ENCODE peak calls at places on chromosomes 6 and 20, in six cellular contexts. One of them, this sample, is unnamed.

GRCh38 chr6:25279748-25280616 is 808 bp downstream of the CARMIL1 start:
- DNase-seq in NCI-H2107: no peak
- DNase-seq in cardiac fibroblast: no peak
- DNase-seq in stimulated activated CD8-positive, alpha-beta memory T cell treated with anti-CD3 and anti-CD28 coated beads, Interleukin-7, amount 100 ng/mL, for 24 hours: no peak
- DNase-seq in NCI-H1092 treated with DMSO at 0.1 percent for 48 hours: no peak
- DNase-seq in renal cortical epithelial cell: peak
- DNase-seq in this sample: no peak

GRCh38 chr6:163296835-163297519 is 117.5 kb upstream of the QKI start:
- DNase-seq in NCI-H2107: no peak
- DNase-seq in cardiac fibroblast: no peak
- DNase-seq in stimulated activated CD8-positive, alpha-beta memory T cell treated with anti-CD3 and anti-CD28 coated beads, Interleukin-7, amount 100 ng/mL, for 24 hours: no peak
- DNase-seq in NCI-H1092 treated with DMSO at 0.1 percent for 48 hours: no peak
- DNase-seq in renal cortical epithelial cell: peak
- DNase-seq in this sample: no peak

GRCh38 chr6:87714093-87714809 is 12.2 kb upstream of the AKIRIN2 start:
- DNase-seq in NCI-H2107: no peak
- DNase-seq in cardiac fibroblast: peak
- DNase-seq in stimulated activated CD8-positive, alpha-beta memory T cell treated with anti-CD3 and anti-CD28 coated beads, Interleukin-7, amount 100 ng/mL, for 24 hours: no peak
- DNase-seq in NCI-H1092 treated with DMSO at 0.1 percent for 48 hours: no peak
- DNase-seq in renal cortical epithelial cell: peak
- DNase-seq in this sample: no peak

GRCh38 chr6:78398292-78398691 is 469.1 kb upstream of the IRAK1BP1 start:
- DNase-seq in NCI-H2107: no peak
- DNase-seq in cardiac fibroblast: no peak
- DNase-seq in stimulated activated CD8-positive, alpha-beta memory T cell treated with anti-CD3 and anti-CD28 coated beads, Interleukin-7, amount 100 ng/mL, for 24 hours: no peak
- DNase-seq in NCI-H1092 treated with DMSO at 0.1 percent for 48 hours: no peak
- DNase-seq in renal cortical epithelial cell: no peak
- DNase-seq in this sample: no peak

GRCh38 chr6:44645276-44645675 is 257.8 kb downstream of the CDC5L start:
- DNase-seq in NCI-H2107: no peak
- DNase-seq in cardiac fibroblast: peak
- DNase-seq in stimulated activated CD8-positive, alpha-beta memory T cell treated with anti-CD3 and anti-CD28 coated beads, Interleukin-7, amount 100 ng/mL, for 24 hours: no peak
- DNase-seq in NCI-H1092 treated with DMSO at 0.1 percent for 48 hours: no peak
- DNase-seq in renal cortical epithelial cell: no peak
- DNase-seq in this sample: no peak

GRCh38 chr6:8556370-8557018 is 121.1 kb upstream of the SLC35B3 start:
- DNase-seq in NCI-H2107: no peak
- DNase-seq in cardiac fibroblast: no peak
- DNase-seq in stimulated activated CD8-positive, alpha-beta memory T cell treated with anti-CD3 and anti-CD28 coated beads, Interleukin-7, amount 100 ng/mL, for 24 hours: no peak
- DNase-seq in NCI-H1092 treated with DMSO at 0.1 percent for 48 hours: peak
- DNase-seq in renal cortical epithelial cell: peak
- DNase-seq in this sample: no peak

GRCh38 chr6:136696238-136696637 is 96.0 kb downstream of the MAP3K5 start:
- DNase-seq in NCI-H2107: no peak
- DNase-seq in cardiac fibroblast: peak
- DNase-seq in stimulated activated CD8-positive, alpha-beta memory T cell treated with anti-CD3 and anti-CD28 coated beads, Interleukin-7, amount 100 ng/mL, for 24 hours: no peak
- DNase-seq in NCI-H1092 treated with DMSO at 0.1 percent for 48 hours: no peak
- DNase-seq in renal cortical epithelial cell: peak
- DNase-seq in this sample: no peak

GRCh38 chr6:17884501-17885039 is 102.9 kb downstream of the KIF13A start:
- DNase-seq in NCI-H2107: no peak
- DNase-seq in cardiac fibroblast: no peak
- DNase-seq in stimulated activated CD8-positive, alpha-beta memory T cell treated with anti-CD3 and anti-CD28 coated beads, Interleukin-7, amount 100 ng/mL, for 24 hours: no peak
- DNase-seq in NCI-H1092 treated with DMSO at 0.1 percent for 48 hours: no peak
- DNase-seq in renal cortical epithelial cell: no peak
- DNase-seq in this sample: no peak

GRCh38 chr6:169190144-169190584 is 63.5 kb downstream of the THBS2 start:
- DNase-seq in NCI-H2107: no peak
- DNase-seq in cardiac fibroblast: peak
- DNase-seq in stimulated activated CD8-positive, alpha-beta memory T cell treated with anti-CD3 and anti-CD28 coated beads, Interleukin-7, amount 100 ng/mL, for 24 hours: no peak
- DNase-seq in NCI-H1092 treated with DMSO at 0.1 percent for 48 hours: no peak
- DNase-seq in renal cortical epithelial cell: no peak
- DNase-seq in this sample: no peak

GRCh38 chr6:24334285-24334684 is 23.6 kb downstream of the DCDC2 start:
- DNase-seq in NCI-H2107: no peak
- DNase-seq in cardiac fibroblast: no peak
- DNase-seq in stimulated activated CD8-positive, alpha-beta memory T cell treated with anti-CD3 and anti-CD28 coated beads, Interleukin-7, amount 100 ng/mL, for 24 hours: no peak
- DNase-seq in NCI-H1092 treated with DMSO at 0.1 percent for 48 hours: no peak
- DNase-seq in renal cortical epithelial cell: no peak
- DNase-seq in this sample: no peak

GRCh38 chr20:22962567-22963439 is 72.3 kb upstream of the SSTR4 start:
- DNase-seq in NCI-H2107: no peak
- DNase-seq in cardiac fibroblast: no peak
- DNase-seq in stimulated activated CD8-positive, alpha-beta memory T cell treated with anti-CD3 and anti-CD28 coated beads, Interleukin-7, amount 100 ng/mL, for 24 hours: no peak
- DNase-seq in NCI-H1092 treated with DMSO at 0.1 percent for 48 hours: no peak
- DNase-seq in renal cortical epithelial cell: peak
- DNase-seq in this sample: no peak

GRCh38 chr20:63357921-63358905 is 2.9 kb downstream of the CHRNA4 start:
- DNase-seq in NCI-H2107: peak
- DNase-seq in cardiac fibroblast: no peak
- DNase-seq in stimulated activated CD8-positive, alpha-beta memory T cell treated with anti-CD3 and anti-CD28 coated beads, Interleukin-7, amount 100 ng/mL, for 24 hours: no peak
- DNase-seq in NCI-H1092 treated with DMSO at 0.1 percent for 48 hours: peak
- DNase-seq in renal cortical epithelial cell: no peak
- DNase-seq in this sample: no peak

GRCh38 chr20:58619847-58620431 is 31.1 kb upstream of the STX16 start:
- DNase-seq in NCI-H2107: no peak
- DNase-seq in cardiac fibroblast: no peak
- DNase-seq in stimulated activated CD8-positive, alpha-beta memory T cell treated with anti-CD3 and anti-CD28 coated beads, Interleukin-7, amount 100 ng/mL, for 24 hours: no peak
- DNase-seq in NCI-H1092 treated with DMSO at 0.1 percent for 48 hours: no peak
- DNase-seq in renal cortical epithelial cell: no peak
- DNase-seq in this sample: no peak

GRCh38 chr6:39999006-39999867 is 65.0 kb upstream of the MOCS1 start:
- DNase-seq in NCI-H2107: no peak
- DNase-seq in cardiac fibroblast: no peak
- DNase-seq in stimulated activated CD8-positive, alpha-beta memory T cell treated with anti-CD3 and anti-CD28 coated beads, Interleukin-7, amount 100 ng/mL, for 24 hours: no peak
- DNase-seq in NCI-H1092 treated with DMSO at 0.1 percent for 48 hours: no peak
- DNase-seq in renal cortical epithelial cell: peak
- DNase-seq in this sample: no peak

GRCh38 chr20:45345104-45345936 is 2.9 kb downstream of the SDC4 start:
- DNase-seq in NCI-H2107: no peak
- DNase-seq in cardiac fibroblast: no peak
- DNase-seq in stimulated activated CD8-positive, alpha-beta memory T cell treated with anti-CD3 and anti-CD28 coated beads, Interleukin-7, amount 100 ng/mL, for 24 hours: no peak
- DNase-seq in NCI-H1092 treated with DMSO at 0.1 percent for 48 hours: no peak
- DNase-seq in renal cortical epithelial cell: peak
- DNase-seq in this sample: no peak

GRCh38 chr6:116111552-116112528 is 11.2 kb downstream of the NT5DC1 start:
- DNase-seq in NCI-H2107: no peak
- DNase-seq in cardiac fibroblast: peak
- DNase-seq in stimulated activated CD8-positive, alpha-beta memory T cell treated with anti-CD3 and anti-CD28 coated beads, Interleukin-7, amount 100 ng/mL, for 24 hours: no peak
- DNase-seq in NCI-H1092 treated with DMSO at 0.1 percent for 48 hours: no peak
- DNase-seq in renal cortical epithelial cell: peak
- DNase-seq in this sample: no peak

GRCh38 chr6:12748815-12749521 is 32.4 kb downstream of the PHACTR1 start:
- DNase-seq in NCI-H2107: peak
- DNase-seq in cardiac fibroblast: peak
- DNase-seq in stimulated activated CD8-positive, alpha-beta memory T cell treated with anti-CD3 and anti-CD28 coated beads, Interleukin-7, amount 100 ng/mL, for 24 hours: no peak
- DNase-seq in NCI-H1092 treated with DMSO at 0.1 percent for 48 hours: peak
- DNase-seq in renal cortical epithelial cell: no peak
- DNase-seq in this sample: peak

GRCh38 chr6:125749864-125750691 is 646 bp downstream of the HEY2 start:
- DNase-seq in NCI-H2107: no peak
- DNase-seq in cardiac fibroblast: no peak
- DNase-seq in stimulated activated CD8-positive, alpha-beta memory T cell treated with anti-CD3 and anti-CD28 coated beads, Interleukin-7, amount 100 ng/mL, for 24 hours: no peak
- DNase-seq in NCI-H1092 treated with DMSO at 0.1 percent for 48 hours: no peak
- DNase-seq in renal cortical epithelial cell: no peak
- DNase-seq in this sample: no peak

GRCh38 chr6:67331304-67331703 is 1303.8 kb upstream of the ADGRB3 start:
- DNase-seq in NCI-H2107: no peak
- DNase-seq in cardiac fibroblast: peak
- DNase-seq in stimulated activated CD8-positive, alpha-beta memory T cell treated with anti-CD3 and anti-CD28 coated beads, Interleukin-7, amount 100 ng/mL, for 24 hours: no peak
- DNase-seq in NCI-H1092 treated with DMSO at 0.1 percent for 48 hours: no peak
- DNase-seq in renal cortical epithelial cell: no peak
- DNase-seq in this sample: no peak

GRCh38 chr6:25089442-25089841 is 153.7 kb upstream of the RIPOR2 start:
- DNase-seq in NCI-H2107: no peak
- DNase-seq in cardiac fibroblast: peak
- DNase-seq in stimulated activated CD8-positive, alpha-beta memory T cell treated with anti-CD3 and anti-CD28 coated beads, Interleukin-7, amount 100 ng/mL, for 24 hours: no peak
- DNase-seq in NCI-H1092 treated with DMSO at 0.1 percent for 48 hours: no peak
- DNase-seq in renal cortical epithelial cell: no peak
- DNase-seq in this sample: no peak

GRCh38 chr6:50952092-50952932 is 133.6 kb downstream of the TFAP2B start:
- DNase-seq in NCI-H2107: no peak
- DNase-seq in cardiac fibroblast: no peak
- DNase-seq in stimulated activated CD8-positive, alpha-beta memory T cell treated with anti-CD3 and anti-CD28 coated beads, Interleukin-7, amount 100 ng/mL, for 24 hours: no peak
- DNase-seq in NCI-H1092 treated with DMSO at 0.1 percent for 48 hours: no peak
- DNase-seq in renal cortical epithelial cell: peak
- DNase-seq in this sample: peak

GRCh38 chr6:12973302-12973865 is 256.8 kb downstream of the PHACTR1 start:
- DNase-seq in NCI-H2107: no peak
- DNase-seq in cardiac fibroblast: peak
- DNase-seq in stimulated activated CD8-positive, alpha-beta memory T cell treated with anti-CD3 and anti-CD28 coated beads, Interleukin-7, amount 100 ng/mL, for 24 hours: no peak
- DNase-seq in NCI-H1092 treated with DMSO at 0.1 percent for 48 hours: no peak
- DNase-seq in renal cortical epithelial cell: peak
- DNase-seq in this sample: no peak